ENCODE peak calls at places on chromosomes 2 and 18, in four cellular contexts. F, T, L and S are unnamed samples.

GRCh38 chr2:46364797-46365457 is 67.7 kb downstream of the EPAS1 start:
- DNase-seq in F (peak), T (peak), L (peak), S (peak)

GRCh38 chr2:4502230-4502843 is 799.0 kb downstream of the DCDC2C start:
- DNase-seq in F (no peak), T (no peak), L (no peak), S (no peak)

GRCh38 chr2:198117397-198118041 is 313.1 kb downstream of the PLCL1 start:
- DNase-seq in F (no peak), T (no peak), L (no peak), S (no peak)

GRCh38 chr18:3062798-3063563 is 50.0 kb upstream of the LPIN2 start:
- DNase-seq in F (peak), T (peak), L (peak), S (no peak)

GRCh38 chr2:173101687-173102086 is 26.0 kb downstream of the MAP3K20 start:
- DNase-seq in F (no peak), T (peak), L (no peak), S (no peak)

GRCh38 chr2:148483675-148484074 is 160.9 kb upstream of the EPC2 start:
- DNase-seq in F (no peak), T (no peak), L (no peak), S (no peak)

GRCh38 chr2:555164-555922 is 121.9 kb downstream of the TMEM18 start:
- DNase-seq in F (no peak), T (no peak), L (no peak), S (no peak)

GRCh38 chr2:230541934-230542380 is 126.0 kb downstream of the SP100 start:
- DNase-seq in F (no peak), T (peak), L (no peak), S (no peak)

GRCh38 chr18:49590608-49591007 is 28.8 kb downstream of the LIPG start:
- DNase-seq in F (no peak), T (no peak), L (no peak), S (no peak)

GRCh38 chr2:36329251-36329650 is 26.3 kb upstream of the CRIM1 start:
- DNase-seq in F (no peak), T (no peak), L (no peak), S (no peak)

GRCh38 chr2:137975280-137976271 is 11.3 kb downstream of the HNMT start:
- DNase-seq in F (peak), T (peak), L (no peak), S (no peak)

GRCh38 chr2:19541884-19542283 is 183.5 kb upstream of the OSR1 start:
- DNase-seq in F (no peak), T (peak), L (no peak), S (no peak)

GRCh38 chr2:19868705-19869550 is 32.9 kb downstream of the TTC32 start:
- DNase-seq in F (no peak), T (no peak), L (peak), S (no peak)

GRCh38 chr2:50346586-50347351 is 685.2 kb downstream of the NRXN1 start:
- DNase-seq in F (no peak), T (no peak), L (no peak), S (no peak)

GRCh38 chr2:219997341-219997851 is 370.0 kb downstream of the SLC4A3 start:
- DNase-seq in F (no peak), T (peak), L (peak), S (peak)

GRCh38 chr18:21313576-21313975 is 71.5 kb downstream of the GREB1L start:
- DNase-seq in F (no peak), T (no peak), L (no peak), S (no peak)
- H3K4me3 ChIP-seq in F (no peak), T (no peak), L (no peak), S (no peak)

GRCh38 chr2:26942543-26943295 is 27.7 kb upstream of the MAPRE3 start:
- DNase-seq in F (peak), T (peak), L (peak), S (no peak)
- TF ChIP-seq EZH2 in F (no peak), T (no peak), L (no peak), S (no peak)

DNA sequence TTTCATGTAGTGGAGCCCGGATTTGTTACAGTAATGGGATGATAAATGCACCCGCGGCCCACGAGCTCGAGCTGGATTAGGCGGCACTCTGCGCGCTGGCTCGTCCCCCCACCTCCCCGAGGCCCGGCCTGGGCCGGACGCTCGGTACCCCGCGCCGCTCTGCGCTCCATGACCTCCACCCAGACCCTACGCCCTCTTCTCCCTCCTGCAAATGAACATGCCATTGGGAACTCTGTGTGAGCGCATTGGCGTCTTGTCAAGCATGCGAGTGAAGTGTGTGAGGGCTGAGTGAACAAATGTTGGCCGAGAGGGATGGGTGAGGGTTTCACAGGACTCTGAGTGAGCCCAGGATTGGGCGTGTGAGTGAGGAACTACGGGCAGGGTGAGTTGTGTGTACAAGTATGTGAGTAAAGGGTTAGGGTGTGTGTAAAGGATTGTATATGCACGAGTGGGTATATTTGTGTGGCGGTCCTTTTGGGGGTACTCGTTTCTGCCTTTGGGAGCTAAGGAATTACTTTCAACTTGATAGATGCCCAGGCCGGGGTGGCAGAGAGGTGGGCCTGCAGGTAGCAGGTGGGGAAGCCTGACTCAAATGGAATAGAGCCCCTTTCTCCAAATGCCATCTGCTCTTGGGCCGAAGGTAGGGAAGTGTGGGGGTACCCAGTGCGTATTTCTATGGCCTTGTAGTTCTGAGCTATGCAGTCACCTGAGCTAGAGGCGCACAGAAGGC is 2.9 kb upstream of the EN1 start:
- DNase-seq in F (no peak), T (no peak), L (no peak), S (no peak)
- H3K4me3 ChIP-seq in F (no peak), T (no peak), L (no peak), S (no peak)

GRCh38 chr2:192194866-192195547 is at the start of gene TMEFF2:
- DNase-seq in F (no peak), T (peak), L (peak), S (peak)

GRCh38 chr2:192196451-192197194 is 1.9 kb upstream of the TMEFF2 start:
- DNase-seq in F (no peak), T (no peak), L (peak), S (no peak)

GRCh38 chr2:192194065-192194865 is 468 bp downstream of the TMEFF2 start:
- DNase-seq in F (no peak), T (no peak), L (no peak), S (no peak)

GRCh38 chr2:192197387-192197786 is 2.7 kb upstream of the TMEFF2 start:
- DNase-seq in F (no peak), T (no peak), L (peak), S (peak)

GRCh38 chr2:192195548-192196418 is 1.1 kb upstream of the TMEFF2 start:
- DNase-seq in F (no peak), T (no peak), L (peak), S (no peak)
- TF ChIP-seq EZH2 in F (no peak), T (peak), L (no peak), S (no peak)

GRCh38 chr2:26174691-26175181 is 1.8 kb downstream of the GAREM2 start:
- DNase-seq in F (no peak), T (no peak), L (no peak), S (no peak)

GRCh38 chr2:26172866-26173595 is at the start of gene GAREM2:
- DNase-seq in F (no peak), T (no peak), L (no peak), S (no peak)

GRCh38 chr2:26173596-26174482 is 951 bp downstream of the GAREM2 start:
- DNase-seq in F (no peak), T (no peak), L (no peak), S (no peak)

GRCh38 chr2:26170795-26171194 is 2.1 kb upstream of the GAREM2 start:
- DNase-seq in F (no peak), T (no peak), L (no peak), S (no peak)

GRCh38 chr2:26172189-26172865 is 561 bp upstream of the GAREM2 start:
- DNase-seq in F (no peak), T (no peak), L (no peak), S (no peak)
- H3K4me3 ChIP-seq in F (peak), T (peak), L (peak), S (no peak)

DNA sequence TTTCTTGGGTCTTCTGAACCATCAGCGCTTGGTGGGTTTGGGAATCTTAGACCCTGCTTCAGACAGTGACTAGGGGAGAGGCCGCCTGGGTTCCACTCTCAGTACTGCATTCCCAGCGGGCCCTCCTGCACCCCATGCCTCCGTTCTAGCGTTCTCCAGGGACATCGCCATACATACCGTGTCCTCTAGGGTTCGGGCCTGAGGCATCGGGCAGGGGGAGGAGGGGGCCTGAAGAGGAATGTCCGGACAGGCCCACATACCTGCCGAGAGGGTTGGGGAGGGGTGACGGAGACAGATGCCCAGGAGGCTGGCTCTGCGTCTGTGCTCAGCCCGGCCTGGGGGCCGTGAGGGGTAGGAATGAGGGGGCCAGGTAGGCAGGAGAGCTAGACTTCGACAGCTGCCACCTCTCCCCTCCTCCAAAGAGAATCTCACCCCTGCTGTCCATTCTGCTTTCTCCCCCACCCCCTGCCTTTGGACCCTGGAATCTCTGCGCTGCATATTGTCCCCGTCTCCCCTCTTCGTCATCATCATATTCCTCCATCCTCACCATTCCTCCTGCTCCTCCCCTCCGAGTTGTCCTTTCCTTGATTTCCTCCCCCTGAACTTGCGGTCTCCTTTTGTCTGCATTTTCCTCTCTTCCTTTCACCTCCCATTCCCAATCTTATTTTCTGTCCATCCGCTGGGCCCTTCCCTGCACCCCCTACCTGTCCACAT is 7.8 kb upstream of the WNT10A start:
- DNase-seq in F (no peak), T (no peak), L (no peak), S (no peak)
- TF ChIP-seq EZH2 in F (no peak), T (no peak), L (no peak), S (no peak)

DNA sequence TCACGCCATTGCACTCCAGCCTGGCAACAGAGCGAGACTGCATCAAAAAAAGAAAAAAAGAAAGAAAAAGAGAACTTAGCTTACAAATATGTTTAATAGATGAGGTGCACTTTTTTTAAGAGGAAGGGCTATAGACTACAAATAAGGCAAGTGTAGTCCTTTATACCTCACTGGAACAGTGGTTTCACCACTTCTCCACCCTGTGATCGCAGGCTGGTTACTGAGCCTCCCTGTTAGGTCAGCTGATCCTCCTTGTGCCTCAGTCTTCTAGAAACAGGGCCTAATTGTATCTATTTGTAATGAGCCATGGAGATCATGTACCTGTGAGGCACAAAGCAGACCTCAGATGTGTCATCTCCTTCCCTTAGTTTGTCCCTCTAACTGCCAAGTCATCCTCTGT is 4.5 kb downstream of the CXCR2 start:
- DNase-seq in F (no peak), T (no peak), L (no peak), S (no peak)
- H3K4me3 ChIP-seq in F (no peak), T (no peak), L (no peak), S (no peak)